ENCODE peak calls at places on chromosomes 4 and X, in ten cellular contexts. J is HFF-Myc, L is heart left ventricle, Q is GM20000, M is heart right ventricle, V is DND-41, Z is cardiac muscle cell, H is Calu3, X is PC-3, U is endothelial cell. N is an unnamed sample.

GRCh38 chrX:40996886-40997530 is 88.2 kb upstream of the USP9X start:
- DNase-seq in J (peak; percentile 31), L (no peak), Q (peak; percentile 8), M (no peak), V (no peak), Z (peak; percentile 64), H (peak; percentile 7), X (peak; percentile 55), U (no peak), N (peak; percentile 6)

GRCh38 chr4:171588146-171588545 is 225.1 kb upstream of the GALNTL6 start:
- DNase-seq in J (no peak), L (no peak), Q (no peak), M (no peak), V (no peak), Z (no peak), H (no peak), X (no peak), U (no peak), N (no peak)

GRCh38 chrX:42694260-42694815 is 83.6 kb downstream of the PPP1R2C start:
- DNase-seq in J (no peak), L (no peak), Q (no peak), M (no peak), V (no peak), Z (no peak), H (no peak), X (no peak), U (no peak), N (no peak)

GRCh38 chrX:45806410-45807121 is 605.9 kb upstream of the DIPK2B start:
- DNase-seq in J (peak; percentile 65), L (no peak), Q (peak; percentile 14), M (no peak), V (peak; percentile 70), Z (peak; percentile 40), H (no peak), X (no peak), U (no peak), N (no peak)

GRCh38 chr4:189804884-189805283 is 135.8 kb upstream of the FRG1 start:
- DNase-seq in J (no peak), L (peak; percentile 68), Q (no peak), M (peak; percentile 44), V (no peak), Z (no peak), H (no peak), X (no peak), U (no peak), N (no peak)

GRCh38 chr4:100278567-100278966 is 88.3 kb upstream of the DDIT4L start:
- DNase-seq in J (no peak), L (no peak), Q (no peak), M (no peak), V (peak; percentile 27), Z (no peak), H (no peak), X (no peak), U (no peak), N (no peak)

GRCh38 chr4:103443324-103443723 is 245.2 kb upstream of the CENPE start:
- DNase-seq in J (peak; percentile 15), L (no peak), Q (no peak), M (no peak), V (no peak), Z (no peak), H (no peak), X (peak; percentile 40), U (no peak), N (peak; percentile 17)

GRCh38 chr4:148770848-148771247 is 328.6 kb upstream of the NR3C2 start:
- DNase-seq in J (no peak), L (no peak), Q (no peak), M (no peak), V (no peak), Z (no peak), H (no peak), X (no peak), U (no peak), N (no peak)

GRCh38 chr4:36244257-36245084 is at the start of gene ARAP2:
- DNase-seq in J (no peak), L (peak; percentile 51), Q (peak; percentile 87), M (peak; percentile 45), V (peak; percentile 76), Z (peak; percentile 73), H (peak; percentile 82), X (peak; percentile 87), U (no peak), N (peak; percentile 86)

GRCh38 chrX:134172588-134173259 is 64.3 kb upstream of the CCDC160 start:
- DNase-seq in J (no peak), L (peak; percentile 43), Q (peak; percentile 25), M (peak; percentile 44), V (peak; percentile 71), Z (peak; percentile 60), H (peak; percentile 6), X (no peak), U (peak; percentile 15), N (peak; percentile 5)

GRCh38 chr4:62923783-62924182 is 1485.5 kb downstream of the TECRL start:
- DNase-seq in J (no peak), L (no peak), Q (no peak), M (no peak), V (no peak), Z (no peak), H (no peak), X (no peak), U (no peak), N (no peak)

GRCh38 chr4:62927574-62927973 is 1481.7 kb downstream of the TECRL start:
- DNase-seq in J (no peak), L (no peak), Q (no peak), M (no peak), V (no peak), Z (no peak), H (no peak), X (no peak), U (no peak), N (no peak)

GRCh38 chr4:62930884-62931283 is 1478.4 kb downstream of the TECRL start:
- DNase-seq in J (no peak), L (no peak), Q (no peak), M (no peak), V (no peak), Z (no peak), H (no peak), X (no peak), U (no peak), N (no peak)

DNA sequence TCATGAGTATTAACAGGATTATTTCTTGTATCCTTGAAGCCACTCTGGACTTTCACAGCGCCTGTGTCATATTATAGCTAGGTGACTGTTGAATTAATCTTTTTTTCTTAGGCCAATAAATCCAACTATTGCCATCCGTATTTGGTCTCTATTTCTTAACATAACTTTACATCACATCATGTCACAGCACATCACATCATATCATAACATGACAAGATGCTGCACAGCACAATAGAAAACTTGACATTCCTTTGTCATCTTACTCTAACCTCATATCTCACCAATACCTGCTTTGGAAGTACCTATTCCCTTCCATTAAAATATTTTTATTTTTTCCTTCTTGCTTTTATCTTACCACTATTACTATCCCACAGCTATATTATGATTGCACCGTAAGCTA is 1480.8 kb downstream of the TECRL start:
- DNase-seq in J (no peak), L (no peak), Q (no peak), M (no peak), V (no peak), Z (no peak), H (no peak), X (no peak), U (no peak), N (no peak)
- TF ChIP-seq CTCF in J (no peak), L (no peak), Q (no peak), M (no peak), V (no peak), Z (no peak), H (no peak), X (no peak), U (no peak), N (no peak)

DNA sequence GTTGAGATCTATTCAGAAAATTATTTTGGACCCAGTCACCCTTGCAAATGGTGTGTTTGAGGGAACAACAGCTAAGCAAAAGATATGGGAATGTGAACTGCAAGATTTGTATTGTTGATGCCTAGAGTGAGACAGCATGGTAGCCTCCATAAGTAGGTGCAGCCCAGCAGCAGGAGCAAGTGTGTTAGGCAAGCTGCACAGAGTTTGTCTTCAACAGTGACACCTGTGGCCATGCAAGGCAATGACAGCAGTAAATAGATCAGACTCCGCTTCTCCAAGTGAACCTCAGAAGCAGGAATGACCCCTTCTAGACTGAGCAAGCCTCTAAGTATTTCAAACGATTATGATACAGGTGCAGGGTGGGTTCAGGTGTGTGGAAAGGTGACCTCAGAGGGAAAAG is 133.4 kb upstream of the MSX1 start:
- DNase-seq in J (no peak), L (no peak), Q (no peak), M (no peak), V (no peak), Z (no peak), H (no peak), X (no peak), U (no peak), N (no peak)
- TF ChIP-seq CTCF in J (peak; percentile 38), L (no peak), Q (peak; percentile 9), M (no peak), V (peak; percentile 58), Z (peak; percentile 22), H (no peak), X (peak; percentile 48), U (peak; percentile 48), N (no peak)

GRCh38 chr4:54224960-54225670 is 4.0 kb upstream of the PDGFRA start:
- DNase-seq in J (no peak), L (no peak), Q (no peak), M (no peak), V (no peak), Z (peak; percentile 55), H (no peak), X (no peak), U (peak; percentile 13), N (no peak)

GRCh38 chr4:54227261-54228063 is 1.6 kb upstream of the PDGFRA start:
- DNase-seq in J (peak; percentile 81), L (peak; percentile 56), Q (peak; percentile 14), M (peak; percentile 14), V (no peak), Z (peak; percentile 74), H (no peak), X (peak; percentile 48), U (peak; percentile 47), N (no peak)

GRCh38 chr4:54226399-54227260 is 2.5 kb upstream of the PDGFRA start:
- DNase-seq in J (peak; percentile 76), L (peak; percentile 79), Q (peak; percentile 16), M (peak; percentile 70), V (no peak), Z (peak; percentile 52), H (no peak), X (no peak), U (peak; percentile 36), N (no peak)

GRCh38 chr4:54228064-54228527 is 997 bp upstream of the PDGFRA start:
- DNase-seq in J (peak; percentile 64), L (peak; percentile 77), Q (peak; percentile 73), M (peak; percentile 79), V (no peak), Z (peak; percentile 92), H (peak; percentile 73), X (peak; percentile 83), U (peak; percentile 88), N (peak; percentile 53)

GRCh38 chr4:54225671-54226398 is 3.3 kb upstream of the PDGFRA start:
- DNase-seq in J (no peak), L (no peak), Q (no peak), M (peak; percentile 29), V (no peak), Z (peak; percentile 31), H (no peak), X (peak; percentile 49), U (peak; percentile 35), N (no peak)
- TF ChIP-seq CTCF in J (no peak), L (no peak), Q (no peak), M (no peak), V (no peak), Z (no peak), H (no peak), X (no peak), U (no peak), N (no peak)

GRCh38 chrX:99654188-99654587 is 755.9 kb downstream of the PCDH19 start:
- DNase-seq in J (no peak), L (no peak), Q (no peak), M (no peak), V (no peak), Z (no peak), H (no peak), X (no peak), U (no peak), N (no peak)

GRCh38 chrX:99653352-99653751 is 756.7 kb downstream of the PCDH19 start:
- DNase-seq in J (no peak), L (no peak), Q (no peak), M (no peak), V (no peak), Z (no peak), H (no peak), X (no peak), U (no peak), N (no peak)
- TF ChIP-seq CTCF in J (no peak), L (no peak), Q (no peak), M (no peak), V (no peak), Z (no peak), H (no peak), X (no peak), U (no peak), N (no peak)